ENCODE peak calls at places on chromosome 12, in five cellular contexts. M, R, E, O and C are unnamed samples.

GRCh38 chr12:75850751-75851462 is 180.7 kb downstream of the PHLDA1 start:
- DNase-seq in M (no peak), R (no peak), E (no peak), O (no peak), C (no peak)

GRCh38 chr12:83114042-83114441 is 427.3 kb downstream of the TMTC2 start:
- DNase-seq in M (no peak), R (no peak), E (no peak), O (no peak), C (no peak)

GRCh38 chr12:97006585-97006984 is 99.5 kb downstream of the NEDD1 start:
- DNase-seq in M (no peak), R (no peak), E (no peak), O (no peak), C (no peak)

GRCh38 chr12:128387811-128388422 is 120.9 kb downstream of the TMEM132C start:
- DNase-seq in M (peak), R (peak), E (peak), O (peak), C (peak)

GRCh38 chr12:32647275-32647674 is 31.8 kb upstream of the DNM1L start:
- DNase-seq in M (no peak), R (no peak), E (no peak), O (no peak), C (no peak)

GRCh38 chr12:100216337-100216736 is 15.7 kb downstream of the ACTR6 start:
- DNase-seq in M (no peak), R (no peak), E (no peak), O (no peak), C (no peak)

GRCh38 chr12:121575952-121576615 is 4.7 kb downstream of the KDM2B start:
- DNase-seq in M (no peak), R (no peak), E (no peak), O (no peak), C (no peak)

GRCh38 chr12:94706250-94706661 is 55.9 kb upstream of the TMCC3 start:
- DNase-seq in M (no peak), R (no peak), E (no peak), O (no peak), C (no peak)

GRCh38 chr12:9721394-9722092 is 11.4 kb downstream of the CLECL1 start:
- DNase-seq in M (no peak), R (peak), E (no peak), O (no peak), C (no peak)

GRCh38 chr12:27673285-27673684 is 23.0 kb upstream of the REP15 start:
- DNase-seq in M (no peak), R (no peak), E (no peak), O (no peak), C (no peak)

GRCh38 chr12:42679402-42679801 is 89.9 kb upstream of the PRICKLE1 start:
- DNase-seq in M (no peak), R (no peak), E (no peak), O (no peak), C (no peak)

GRCh38 chr12:62689042-62689839 is 222.6 kb downstream of the MON2 start:
- DNase-seq in M (no peak), R (no peak), E (no peak), O (no peak), C (no peak)

GRCh38 chr12:47779943-47780504 is 7.0 kb downstream of the SLC48A1 start:
- DNase-seq in M (no peak), R (no peak), E (no peak), O (no peak), C (no peak)

GRCh38 chr12:114165921-114166320 is 199.8 kb upstream of the RBM19 start:
- DNase-seq in M (no peak), R (no peak), E (no peak), O (no peak), C (no peak)

GRCh38 chr12:78376257-78376656 is 488.3 kb upstream of the SYT1 start:
- DNase-seq in M (no peak), R (no peak), E (no peak), O (no peak), C (no peak)

GRCh38 chr12:10131101-10131632 is 1.2 kb upstream of the CLEC7A start:
- DNase-seq in M (no peak), R (no peak), E (no peak), O (no peak), C (no peak)

GRCh38 chr12:3636328-3636727 is 116.6 kb downstream of the CRACR2A start:
- DNase-seq in M (no peak), R (no peak), E (no peak), O (no peak), C (no peak)

GRCh38 chr12:54195736-54196347 is 7.1 kb upstream of the SMUG1 start:
- DNase-seq in M (no peak), R (no peak), E (peak), O (peak), C (peak)

GRCh38 chr12:132638541-132639408 is 20.2 kb downstream of the P2RX2 start:
- DNase-seq in M (no peak), R (peak), E (peak), O (peak), C (no peak)

GRCh38 chr12:29634057-29634456 is 136.6 kb upstream of the OVCH1 start:
- DNase-seq in M (no peak), R (no peak), E (no peak), O (no peak), C (no peak)

GRCh38 chr12:96246926-96247566 is 52.9 kb downstream of the ELK3 start:
- DNase-seq in M (no peak), R (no peak), E (no peak), O (no peak), C (no peak)

GRCh38 chr12:119693006-119693405 is 25.1 kb downstream of the PRKAB1 start:
- DNase-seq in M (no peak), R (no peak), E (peak), O (no peak), C (no peak)

GRCh38 chr12:11822071-11822818 is 172.8 kb downstream of the ETV6 start:
- DNase-seq in M (no peak), R (no peak), E (no peak), O (no peak), C (no peak)

GRCh38 chr12:101009274-101009673 is 200.8 kb downstream of the SLC5A8 start:
- DNase-seq in M (no peak), R (no peak), E (no peak), O (no peak), C (no peak)

GRCh38 chr12:76303365-76303764 is 44.9 kb downstream of the BBS10 start:
- DNase-seq in M (no peak), R (no peak), E (no peak), O (no peak), C (no peak)

GRCh38 chr12:53214687-53215455 is 7.8 kb upstream of the ITGB7 start:
- DNase-seq in M (no peak), R (no peak), E (no peak), O (no peak), C (no peak)

GRCh38 chr12:123036471-123037285 is 56.2 kb downstream of the ARL6IP4 start:
- DNase-seq in M (no peak), R (no peak), E (no peak), O (peak), C (no peak)

GRCh38 chr12:110940296-110940695 is 19.9 kb upstream of the MYL2 start:
- DNase-seq in M (no peak), R (no peak), E (no peak), O (no peak), C (no peak)

GRCh38 chr12:124392271-124392990 is 97.5 kb downstream of the RFLNA start:
- DNase-seq in M (no peak), R (no peak), E (peak), O (peak), C (peak)

GRCh38 chr12:1517007-1517406 is 77.4 kb downstream of the FBXL14 start:
- DNase-seq in M (no peak), R (peak), E (peak), O (no peak), C (no peak)
- H3K27ac ChIP-seq in M (no peak), R (no peak), E (no peak), O (no peak), C (no peak)

GRCh38 chr12:46359667-46360280 is 12.8 kb downstream of the SLC38A2 start:
- DNase-seq in M (no peak), R (no peak), E (no peak), O (no peak), C (no peak)
- TF ChIP-seq GABPA in M (no peak), R (no peak), E (no peak), O (no peak), C (no peak)

GRCh38 chr12:87112946-87113345 is 856.8 kb upstream of the MGAT4C start:
- DNase-seq in M (no peak), R (no peak), E (no peak), O (no peak), C (no peak)
- H3K27ac ChIP-seq in M (no peak), R (no peak), E (no peak), O (no peak), C (no peak)

GRCh38 chr12:67433393-67434175 is 164.4 kb downstream of the CAND1 start:
- DNase-seq in M (no peak), R (no peak), E (no peak), O (peak), C (no peak)
- TF ChIP-seq GABPA in M (no peak), R (no peak), E (no peak), O (no peak), C (no peak)